ENCODE peak calls at places on chromosomes 5 and 9, in seven cellular contexts. O is K562, Y is HCT116, V is SK-N-SH, W is HepG2, D is GM12878, S is H1. F is an unnamed sample.

GRCh38 chr9:36826581-36826980 is 207.5 kb downstream of the PAX5 start:
- DNase-seq in W (no peak), Y (no peak), D (no peak), S (no peak), V (no peak), O (no peak), F (no peak)

GRCh38 chr9:127805620-127806019 is 2.9 kb downstream of the FPGS start:
- DNase-seq in Y (peak), V (peak), S (peak), O (no peak), W (peak), D (no peak), F (no peak)

GRCh38 chr9:98971168-98971914 is 27.6 kb downstream of the COL15A1 start:
- DNase-seq in D (no peak), V (no peak), S (no peak), Y (no peak), O (peak), W (peak), F (no peak)

GRCh38 chr5:179607449-179607931 is 16.0 kb downstream of the HNRNPH1 start:
- DNase-seq in W (no peak), Y (no peak), S (no peak), V (no peak), O (no peak), D (no peak), F (no peak)

GRCh38 chr9:98091735-98092632 is 27.0 kb downstream of the TRIM14 start:
- DNase-seq in S (peak), V (no peak), D (no peak), O (no peak), Y (no peak), W (no peak), F (no peak)

GRCh38 chr9:137107982-137108381 is 6.6 kb downstream of the DPP7 start:
- DNase-seq in W (no peak), Y (no peak), D (no peak), V (no peak), S (no peak), O (no peak), F (no peak)

GRCh38 chr5:37090781-37091180 is 158.4 kb downstream of the CPLANE1 start:
- DNase-seq in Y (no peak), S (no peak), D (no peak), O (no peak), W (no peak), V (no peak), F (no peak)

GRCh38 chr9:135611142-135611874 is 28.0 kb downstream of the GLT6D1 start:
- DNase-seq in Y (no peak), V (no peak), D (no peak), W (no peak), O (no peak), S (no peak), F (no peak)

GRCh38 chr9:109588415-109588814 is 90.3 kb upstream of the PTPN3 start:
- DNase-seq in S (no peak), Y (no peak), W (no peak), D (no peak), V (no peak), O (no peak), F (no peak)

GRCh38 chr5:93622240-93622885 is 39.3 kb downstream of the NR2F1 start:
- DNase-seq in O (no peak), Y (no peak), S (no peak), V (peak), D (no peak), W (peak), F (no peak)

GRCh38 chr5:76610196-76610595 is 13.0 kb downstream of the F2RL2 start:
- DNase-seq in D (no peak), W (no peak), O (no peak), Y (no peak), V (no peak), S (no peak), F (no peak)

GRCh38 chr9:107243757-107244156 is 39.3 kb upstream of the RAD23B start:
- DNase-seq in V (no peak), W (peak), D (no peak), O (no peak), Y (peak), S (no peak), F (no peak)

GRCh38 chr5:149834246-149834855 is 104.2 kb downstream of the PPARGC1B start:
- DNase-seq in W (peak), V (peak), D (no peak), O (peak), Y (peak), S (peak), F (peak)

GRCh38 chr5:178249191-178249989 is 16.8 kb upstream of the PHYKPL start:
- DNase-seq in S (no peak), D (no peak), W (no peak), V (no peak), O (no peak), Y (no peak), F (peak)
- TF ChIP-seq JUND in S (no peak), D (no peak), W (no peak), V (no peak), O (no peak), Y (no peak), F (no peak)

GRCh38 chr5:97165726-97166125 is 17.3 kb downstream of the RIOK2 start:
- DNase-seq in W (peak), Y (no peak), V (no peak), O (no peak), D (no peak), S (no peak), F (no peak)
- TF ChIP-seq JUND in W (no peak), Y (no peak), V (no peak), O (no peak), D (no peak), S (no peak), F (no peak)

GRCh38 chr5:143230676-143230996 is 172.8 kb downstream of the NR3C1 start:
- DNase-seq in D (no peak), W (no peak), O (no peak), S (no peak), V (no peak), Y (no peak), F (no peak)

GRCh38 chr5:143231426-143231825 is 172.1 kb downstream of the NR3C1 start:
- DNase-seq in O (no peak), V (no peak), D (no peak), S (no peak), W (no peak), Y (no peak), F (no peak)

GRCh38 chr5:143229896-143230675 is 173.4 kb downstream of the NR3C1 start:
- DNase-seq in W (peak), V (no peak), D (peak), O (no peak), S (no peak), Y (no peak), F (no peak)

GRCh38 chr5:143228597-143229293 is 174.7 kb downstream of the NR3C1 start:
- DNase-seq in D (no peak), S (no peak), O (no peak), W (no peak), V (no peak), Y (no peak), F (no peak)

GRCh38 chr5:143229426-143229895 is 174.0 kb downstream of the NR3C1 start:
- DNase-seq in O (no peak), V (no peak), D (no peak), S (no peak), Y (no peak), W (no peak), F (no peak)
- TF ChIP-seq JUND in O (no peak), V (no peak), D (no peak), S (no peak), Y (no peak), W (no peak), F (no peak)

GRCh38 chr5:137914758-137915157 is 25.5 kb downstream of the PKD2L2 start:
- DNase-seq in O (no peak), S (no peak), D (no peak), Y (no peak), W (no peak), V (no peak), F (no peak)
- TF ChIP-seq JUND in O (no peak), S (no peak), D (no peak), Y (no peak), W (no peak), V (no peak), F (no peak)

GRCh38 chr9:27572036-27572435 is 1.2 kb downstream of the C9orf72 start:
- DNase-seq in O (no peak), S (no peak), W (no peak), V (no peak), Y (no peak), D (no peak), F (no peak)

GRCh38 chr9:27573699-27574265 is 501 bp upstream of the C9orf72 start:
- DNase-seq in Y (peak), D (peak), O (peak), S (peak), W (peak), V (peak), F (peak)

GRCh38 chr9:27572918-27573698 is at the start of gene C9orf72:
- DNase-seq in W (peak), D (no peak), O (peak), Y (no peak), V (peak), S (peak), F (peak)

GRCh38 chr9:27569406-27569805 is 3.9 kb downstream of the C9orf72 start:
- DNase-seq in S (no peak), W (peak), V (no peak), O (no peak), Y (no peak), D (no peak), F (no peak)

GRCh38 chr9:27572566-27572917 is 739 bp downstream of the C9orf72 start:
- DNase-seq in O (peak), W (peak), V (peak), Y (no peak), S (no peak), D (no peak), F (peak)
- TF ChIP-seq JUND in O (no peak), W (no peak), V (no peak), Y (no peak), S (no peak), D (no peak), F (no peak)